ENCODE peak calls at places on chromosomes 3 and 15, in six cellular contexts. M is A549, G is HepG2, R is SK-N-SH, Y is K562, T is H1. L is an unnamed sample.

GRCh38 chr3:38094999-38095398 is 41.9 kb downstream of the ACAA1 start:
- DNase-seq in M (no peak), T (no peak), G (no peak), R (no peak), Y (no peak), L (no peak)

GRCh38 chr3:169362261-169362660 is 301.3 kb downstream of the MECOM start:
- DNase-seq in R (no peak), Y (no peak), M (no peak), G (no peak), T (no peak), L (no peak)

GRCh38 chr3:95923496-95924210 is 890.7 kb upstream of the EPHA6 start:
- DNase-seq in Y (no peak), M (peak), T (no peak), R (no peak), G (no peak), L (no peak)

GRCh38 chr15:77473328-77473727 is 52.6 kb downstream of the HMG20A start:
- DNase-seq in G (no peak), Y (no peak), T (no peak), M (no peak), R (no peak), L (no peak)

GRCh38 chr3:36095238-36095637 is 285.1 kb upstream of the STAC start:
- DNase-seq in T (no peak), G (no peak), M (no peak), R (no peak), Y (no peak), L (no peak)

GRCh38 chr15:36370735-36371115 is 208.7 kb upstream of the CDIN1 start:
- DNase-seq in T (no peak), M (peak), G (peak), Y (no peak), R (no peak), L (no peak)

GRCh38 chr15:60396964-60397771 is 618 bp downstream of the ANXA2 start:
- DNase-seq in M (peak), T (no peak), R (peak), Y (peak), G (no peak), L (peak)

GRCh38 chr3:176988795-176989194 is 208.5 kb downstream of the TBL1XR1 start:
- DNase-seq in T (no peak), Y (no peak), M (no peak), G (no peak), R (no peak), L (no peak)

GRCh38 chr3:38001456-38002081 is 11.0 kb downstream of the VILL start:
- DNase-seq in R (no peak), G (no peak), Y (no peak), T (no peak), M (no peak), L (no peak)

GRCh38 chr3:37601832-37602231 is 259.8 kb upstream of the CTDSPL start:
- DNase-seq in R (no peak), T (peak), M (no peak), G (no peak), Y (no peak), L (no peak)

GRCh38 chr3:187743195-187744141 is 1.8 kb downstream of the BCL6 start:
- DNase-seq in Y (peak), M (peak), T (no peak), G (no peak), R (no peak), L (no peak)

GRCh38 chr15:59299919-59300617 is 72.6 kb downstream of the MYO1E start:
- DNase-seq in T (no peak), Y (no peak), R (no peak), M (peak), G (no peak), L (peak)

GRCh38 chr3:70233112-70233511 is 79.3 kb downstream of the MDFIC2 start:
- DNase-seq in Y (no peak), G (no peak), T (no peak), M (no peak), R (peak), L (no peak)

GRCh38 chr15:74610302-74610951 is 5.2 kb upstream of the CLK3 start:
- DNase-seq in M (no peak), T (no peak), Y (peak), R (peak), G (no peak), L (no peak)

GRCh38 chr3:133371676-133372075 is 28.2 kb upstream of the BFSP2 start:
- DNase-seq in Y (no peak), R (no peak), G (no peak), T (no peak), M (no peak), L (no peak)

GRCh38 chr3:127652246-127652995 is 20.3 kb upstream of the ABTB1 start:
- DNase-seq in Y (peak), T (no peak), R (peak), G (peak), M (peak), L (no peak)

GRCh38 chr3:179071569-179072397 is at the start of gene ZMAT3:
- DNase-seq in T (peak), Y (peak), R (peak), G (peak), M (peak), L (no peak)

GRCh38 chr3:110856916-110857315 is 214.7 kb upstream of the NECTIN3 start:
- DNase-seq in R (no peak), T (no peak), M (no peak), G (no peak), Y (no peak), L (no peak)

GRCh38 chr3:132788299-132788698 is 66.1 kb upstream of the NPHP3 start:
- DNase-seq in R (no peak), M (no peak), T (no peak), Y (no peak), G (no peak), L (no peak)

GRCh38 chr3:42010530-42010929 is 48.6 kb upstream of the ULK4 start:
- DNase-seq in Y (no peak), M (no peak), T (no peak), G (no peak), R (no peak), L (no peak)

GRCh38 chr3:152258448-152259302 is 10.1 kb upstream of the MBNL1 start:
- DNase-seq in Y (no peak), M (peak), T (no peak), G (peak), R (no peak), L (no peak)

GRCh38 chr15:85485956-85486567 is 105.7 kb downstream of the AKAP13 start:
- DNase-seq in Y (peak), G (peak), R (peak), M (peak), T (no peak), L (peak)

GRCh38 chr15:79582650-79583049 is 150.5 kb downstream of the MINAR1 start:
- DNase-seq in M (no peak), Y (no peak), G (no peak), R (no peak), T (no peak), L (no peak)

GRCh38 chr3:183178833-183179549 is 16.5 kb upstream of the LAMP3 start:
- DNase-seq in Y (peak), R (peak), G (no peak), M (peak), T (no peak), L (no peak)

GRCh38 chr3:14151471-14152083 is 26.7 kb downstream of the TMEM43 start:
- DNase-seq in M (no peak), Y (no peak), G (no peak), R (no peak), T (no peak), L (no peak)

GRCh38 chr3:11349466-11349865 is 77.3 kb downstream of the ATG7 start:
- DNase-seq in Y (no peak), M (no peak), R (no peak), T (no peak), G (no peak), L (no peak)

GRCh38 chr3:67635257-67635656 is 19.2 kb downstream of the SUCLG2 start:
- DNase-seq in M (peak), T (no peak), G (no peak), Y (no peak), R (no peak), L (no peak)

GRCh38 chr3:187504435-187504834 is 136.2 kb downstream of the RTP4 start:
- DNase-seq in M (no peak), T (no peak), Y (no peak), R (no peak), G (no peak), L (no peak)

GRCh38 chr3:194130807-194131589 is 5.0 kb upstream of the HES1 start:
- DNase-seq in T (no peak), M (peak), R (no peak), G (peak), Y (no peak), L (peak)

GRCh38 chr3:114878119-114878839 is 268.8 kb downstream of the ZBTB20 start:
- DNase-seq in M (peak), Y (no peak), T (no peak), R (no peak), G (no peak), L (no peak)

GRCh38 chr3:106826861-106827311 is 550.4 kb upstream of the CCDC54 start:
- DNase-seq in R (peak), T (no peak), Y (no peak), G (no peak), M (no peak), L (no peak)

GRCh38 chr3:30180305-30181275 is 425.8 kb upstream of the TGFBR2 start:
- DNase-seq in Y (no peak), G (no peak), M (no peak), R (no peak), T (no peak), L (no peak)

GRCh38 chr3:169186596-169186995 is 476.9 kb downstream of the MECOM start:
- DNase-seq in R (no peak), Y (no peak), T (no peak), M (no peak), G (no peak), L (no peak)

GRCh38 chr15:51108933-51109550 is 14.3 kb upstream of the TNFAIP8L3 start:
- DNase-seq in G (no peak), R (no peak), T (no peak), Y (no peak), M (no peak), L (no peak)

GRCh38 chr3:127992127-127992526 is 60.1 kb upstream of the SEC61A1 start:
- DNase-seq in G (no peak), M (no peak), R (no peak), Y (no peak), T (no peak), L (no peak)

GRCh38 chr3:156787926-156788663 is 38.1 kb upstream of the LEKR1 start:
- DNase-seq in G (no peak), R (peak), Y (peak), T (no peak), M (peak), L (no peak)

GRCh38 chr3:130539005-130539404 is 22.0 kb downstream of the COL6A6 start:
- DNase-seq in T (peak), M (peak), R (peak), G (peak), Y (peak), L (no peak)

GRCh38 chr3:50502584-50503423 is 630 bp downstream of the CACNA2D2 start:
- DNase-seq in M (no peak), Y (no peak), T (no peak), R (peak), G (no peak), L (no peak)

GRCh38 chr3:57085211-57085610 is 24.7 kb downstream of the SPATA12 start:
- DNase-seq in R (no peak), Y (no peak), G (no peak), T (no peak), M (no peak), L (no peak)
- TF ChIP-seq USF2 in R (no peak), Y (no peak), G (no peak), T (no peak), M (no peak), L (no peak)

DNA sequence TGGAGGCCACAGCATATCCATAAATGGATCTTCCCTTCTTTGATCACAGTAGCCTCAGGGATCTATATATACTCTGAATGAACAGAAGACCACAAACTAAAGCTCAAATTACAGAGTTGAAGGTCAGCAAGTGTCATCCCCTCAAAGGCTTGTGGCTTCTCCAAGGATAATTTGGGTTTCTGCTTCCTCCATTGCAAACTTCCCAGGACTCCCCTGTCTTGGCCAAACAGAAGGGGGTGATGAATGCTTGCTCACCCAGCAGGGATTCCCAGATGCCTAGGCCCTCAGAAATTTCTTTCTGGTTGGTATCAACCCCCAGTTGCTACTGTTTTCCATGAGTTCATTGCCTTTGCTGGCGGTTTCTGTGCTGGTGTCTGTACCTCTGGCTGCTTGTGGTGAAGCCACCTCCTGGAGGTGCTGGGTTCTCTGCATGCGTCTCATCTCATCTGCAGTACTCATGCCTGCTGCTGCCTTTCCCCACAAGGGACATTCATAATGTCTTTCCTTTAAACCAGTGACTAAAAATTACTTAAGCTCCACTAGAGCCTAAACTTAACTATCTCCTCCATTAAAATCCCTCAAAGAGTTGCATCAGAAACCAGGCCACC is 17.7 kb downstream of the ENTPD3 start:
- DNase-seq in M (no peak), G (no peak), R (no peak), Y (no peak), T (no peak), L (no peak)
- TF ChIP-seq CHD2 in M (no peak), G (no peak), R (no peak), Y (no peak), T (no peak), L (no peak)

GRCh38 chr3:25447925-25448324 is 19.9 kb downstream of the RARB start:
- DNase-seq in R (no peak), Y (no peak), T (no peak), G (no peak), M (no peak), L (no peak)

GRCh38 chr3:25449857-25450256 is 21.8 kb downstream of the RARB start:
- DNase-seq in Y (no peak), T (no peak), M (no peak), R (no peak), G (no peak), L (no peak)

GRCh38 chr3:25452185-25452584 is 24.1 kb downstream of the RARB start:
- DNase-seq in T (no peak), M (no peak), Y (no peak), G (no peak), R (no peak), L (no peak)

GRCh38 chr3:25447285-25447684 is 19.2 kb downstream of the RARB start:
- DNase-seq in R (no peak), G (no peak), T (no peak), M (no peak), Y (no peak), L (no peak)

DNA sequence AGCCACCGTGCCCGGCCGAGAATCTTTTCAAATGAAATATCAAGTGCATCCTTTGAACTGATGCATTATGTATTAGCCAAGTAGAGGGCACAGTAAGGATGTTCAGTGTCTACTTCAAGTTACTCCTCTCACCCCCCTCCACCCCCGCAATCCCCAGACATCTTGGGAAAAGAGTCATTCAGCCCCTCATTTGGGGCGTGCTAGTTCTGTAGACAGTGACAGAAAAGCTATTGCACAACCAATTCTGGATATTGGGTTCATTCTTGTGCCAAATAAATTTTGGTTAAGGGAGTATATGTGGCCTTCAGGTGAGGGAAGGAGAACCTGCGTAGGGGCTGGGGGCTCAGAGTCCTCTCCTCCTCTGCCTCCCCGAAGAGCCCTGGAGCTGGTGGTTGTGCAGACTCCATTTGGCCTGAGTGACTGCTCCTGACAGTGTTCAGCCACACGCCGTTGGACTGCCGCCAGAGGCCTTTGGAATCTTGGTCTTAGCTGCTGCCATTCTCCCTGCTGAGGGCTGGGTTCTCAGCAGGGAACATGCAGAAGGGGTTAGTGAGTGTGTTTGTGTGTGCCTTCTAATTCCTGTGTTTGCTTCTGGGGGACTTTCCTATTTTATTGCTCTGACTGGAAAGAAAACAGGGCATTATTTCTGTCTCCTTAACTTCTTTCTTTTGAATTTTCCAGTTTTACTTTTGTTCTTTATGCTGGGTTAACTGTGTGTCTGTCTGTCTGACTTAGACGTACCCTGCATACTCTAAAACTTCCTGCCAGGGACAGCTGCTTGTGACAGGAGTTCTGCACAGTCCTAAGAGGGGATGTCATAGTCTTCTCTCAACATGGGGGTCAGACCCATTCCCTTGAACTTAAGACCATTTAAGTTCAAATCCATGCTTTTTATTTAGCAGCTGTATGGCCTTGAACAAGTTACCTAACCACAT is 21.0 kb downstream of the RARB start:
- DNase-seq in G (peak), M (peak), Y (no peak), T (no peak), R (peak), L (no peak)
- TF ChIP-seq USF2 in G (no peak), M (no peak), Y (no peak), T (no peak), R (no peak), L (no peak)

GRCh38 chr15:88741046-88741445 is 62.2 kb upstream of the ACAN start:
- DNase-seq in Y (no peak), M (no peak), R (no peak), T (no peak), G (no peak), L (no peak)

GRCh38 chr15:88739541-88739940 is 63.7 kb upstream of the ACAN start:
- DNase-seq in R (no peak), G (no peak), Y (no peak), M (no peak), T (no peak), L (no peak)

GRCh38 chr15:88736204-88736603 is 67.0 kb upstream of the ACAN start:
- DNase-seq in R (no peak), G (no peak), M (no peak), T (no peak), Y (no peak), L (no peak)

GRCh38 chr15:88740356-88740755 is 62.9 kb upstream of the ACAN start:
- DNase-seq in R (no peak), T (no peak), Y (no peak), M (no peak), G (no peak), L (no peak)

DNA sequence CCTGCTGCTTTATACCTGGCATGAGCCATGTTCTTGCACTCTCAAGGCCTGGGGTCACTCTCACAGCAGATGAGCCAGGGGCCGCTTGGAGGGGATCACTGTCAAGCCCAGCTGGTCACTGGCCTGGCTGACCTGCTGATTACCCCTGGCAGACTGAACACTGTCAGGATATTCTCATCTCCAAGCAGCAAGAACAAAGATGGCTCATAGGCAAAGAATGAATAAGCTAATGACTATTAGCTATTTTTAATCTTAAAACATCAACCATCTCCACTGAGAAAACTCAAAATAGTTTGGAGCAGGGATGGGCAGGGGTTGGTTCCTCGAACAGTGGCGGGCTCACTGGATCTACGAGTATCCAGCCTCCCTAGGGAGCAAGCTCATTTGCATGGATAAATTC is 64.4 kb upstream of the ACAN start:
- DNase-seq in T (no peak), Y (no peak), R (no peak), M (no peak), G (no peak), L (no peak)
- TF ChIP-seq CHD2 in T (no peak), Y (no peak), R (no peak), M (no peak), G (no peak), L (no peak)

DNA sequence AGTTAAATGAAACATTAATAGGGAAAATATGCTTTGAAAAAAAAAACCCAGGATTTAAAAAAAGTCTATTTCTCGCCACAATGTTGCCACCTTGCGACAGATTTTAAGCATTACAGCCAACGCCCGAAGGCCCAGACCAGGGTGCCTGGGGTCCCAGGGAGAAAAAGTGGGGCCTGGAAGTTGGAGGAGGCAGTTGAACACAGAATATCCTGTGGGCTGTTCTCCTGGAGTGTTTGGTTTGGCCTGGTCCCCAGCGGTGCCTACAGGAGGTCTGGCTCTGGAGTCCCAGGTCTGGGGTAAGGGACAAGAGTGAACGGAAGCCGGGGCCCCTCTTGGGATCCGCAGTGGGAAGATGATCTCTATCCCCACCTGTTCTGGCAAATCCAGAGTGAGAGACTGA is 3.4 kb downstream of the RNU6-1 start:
- DNase-seq in Y (peak), R (peak), M (peak), G (no peak), T (no peak), L (no peak)
- TF ChIP-seq USF2 in Y (no peak), R (no peak), M (no peak), G (no peak), T (no peak), L (no peak)

GRCh38 chr3:126607214-126607908 is 47.6 kb downstream of the TXNRD3 start:
- DNase-seq in M (no peak), Y (peak), T (no peak), G (no peak), R (no peak), L (no peak)
- TF ChIP-seq CHD2 in M (no peak), Y (no peak), T (no peak), G (no peak), R (no peak), L (no peak)

GRCh38 chr15:43067717-43068461 is 37.9 kb downstream of the UBR1 start:
- DNase-seq in M (no peak), R (no peak), T (no peak), Y (no peak), G (peak), L (no peak)
- TF ChIP-seq USF2 in M (no peak), R (no peak), T (no peak), Y (no peak), G (no peak), L (no peak)

DNA sequence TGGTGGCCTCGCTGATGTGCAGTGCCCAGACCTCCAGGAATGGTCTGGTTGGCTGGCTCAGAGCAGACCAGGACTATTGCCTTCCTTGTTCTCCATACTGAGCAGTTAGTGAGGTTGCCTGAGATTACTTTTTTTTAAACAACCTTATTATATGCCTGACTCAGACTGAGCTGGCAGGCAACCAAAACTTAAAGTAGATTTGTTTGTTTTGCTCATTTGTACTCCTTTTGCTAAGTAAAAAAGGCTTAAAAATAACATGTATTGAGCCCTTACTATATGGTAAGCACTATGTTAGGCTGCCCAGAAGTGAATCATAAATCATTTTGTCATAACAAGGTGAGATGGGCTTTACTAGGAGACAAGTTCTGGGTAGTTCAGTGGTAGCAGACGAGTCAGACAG is 92.4 kb downstream of the GHSR start:
- DNase-seq in Y (no peak), M (peak), T (no peak), G (no peak), R (no peak), L (no peak)
- TF ChIP-seq CHD2 in Y (no peak), M (no peak), T (no peak), G (no peak), R (no peak), L (no peak)